ENCODE peak calls at places on chromosome 2, in four cellular contexts. D is GM12878, F is H1, T is K562. I is an unnamed sample.

GRCh38 chr2:177667626-177668025 is 275.1 kb downstream of the AGPS start:
- DNase-seq in D (no peak), F (no peak), T (no peak), I (no peak)

GRCh38 chr2:68287580-68288441 is 31.9 kb downstream of the CNRIP1 start:
- DNase-seq in D (no peak), F (no peak), T (peak), I (no peak)

GRCh38 chr2:38957972-38958371 is 68.3 kb downstream of the ARHGEF33 start:
- DNase-seq in D (no peak), F (no peak), T (no peak), I (no peak)

GRCh38 chr2:201507725-201508124 is 56.2 kb downstream of the STRADB start:
- DNase-seq in D (no peak), F (no peak), T (no peak), I (no peak)

GRCh38 chr2:48707466-48707865 is 48.1 kb downstream of the LHCGR start:
- DNase-seq in D (no peak), F (no peak), T (no peak), I (peak)

GRCh38 chr2:123518387-123518786 is 506.7 kb upstream of the CNTNAP5 start:
- DNase-seq in D (no peak), F (no peak), T (no peak), I (no peak)

GRCh38 chr2:10271509-10271908 is 31.2 kb upstream of the HPCAL1 start:
- DNase-seq in D (no peak), F (no peak), T (no peak), I (no peak)

GRCh38 chr2:191190439-191190838 is 39.6 kb upstream of the STAT4 start:
- DNase-seq in D (no peak), F (no peak), T (no peak), I (no peak)

GRCh38 chr2:18271370-18272147 is 288.9 kb downstream of the RDH14 start:
- DNase-seq in D (no peak), F (no peak), T (no peak), I (no peak)

GRCh38 chr2:222561817-222562424 is 94.0 kb downstream of the FARSB start:
- DNase-seq in D (peak), F (peak), T (peak), I (peak)

GRCh38 chr2:30396436-30397232 is 50.4 kb upstream of the LCLAT1 start:
- DNase-seq in D (no peak), F (no peak), T (no peak), I (no peak)

GRCh38 chr2:58202409-58202808 is 38.7 kb downstream of the FANCL start:
- DNase-seq in D (no peak), F (no peak), T (no peak), I (no peak)

GRCh38 chr2:24570225-24570624 is 79.2 kb downstream of the NCOA1 start:
- DNase-seq in D (no peak), F (no peak), T (no peak), I (no peak)

GRCh38 chr2:205461678-205462665 is 220.3 kb upstream of the NRP2 start:
- DNase-seq in D (no peak), F (no peak), T (no peak), I (no peak)

GRCh38 chr2:229313591-229313990 is 42.5 kb upstream of the PID1 start:
- DNase-seq in D (no peak), F (no peak), T (no peak), I (no peak)

GRCh38 chr2:161974417-161974816 is 99.6 kb downstream of the DPP4 start:
- DNase-seq in D (no peak), F (no peak), T (no peak), I (no peak)

GRCh38 chr2:160472839-160473251 is 20.8 kb downstream of the RBMS1 start:
- DNase-seq in D (no peak), F (no peak), T (no peak), I (no peak)

GRCh38 chr2:230443540-230443939 is 27.5 kb downstream of the SP100 start:
- DNase-seq in D (no peak), F (no peak), T (no peak), I (no peak)

GRCh38 chr2:20593072-20594034 is 57.5 kb downstream of the HS1BP3 start:
- DNase-seq in D (no peak), F (no peak), T (peak), I (peak)

GRCh38 chr2:188787661-188788044 is 186.5 kb upstream of the COL3A1 start:
- DNase-seq in D (no peak), F (no peak), T (no peak), I (no peak)

GRCh38 chr2:150688016-150688415 is 200.5 kb upstream of the RND3 start:
- DNase-seq in D (no peak), F (no peak), T (no peak), I (no peak)

GRCh38 chr2:9423922-9424272 is 443 bp downstream of the CPSF3 start:
- DNase-seq in D (no peak), F (no peak), T (no peak), I (peak)

DNA sequence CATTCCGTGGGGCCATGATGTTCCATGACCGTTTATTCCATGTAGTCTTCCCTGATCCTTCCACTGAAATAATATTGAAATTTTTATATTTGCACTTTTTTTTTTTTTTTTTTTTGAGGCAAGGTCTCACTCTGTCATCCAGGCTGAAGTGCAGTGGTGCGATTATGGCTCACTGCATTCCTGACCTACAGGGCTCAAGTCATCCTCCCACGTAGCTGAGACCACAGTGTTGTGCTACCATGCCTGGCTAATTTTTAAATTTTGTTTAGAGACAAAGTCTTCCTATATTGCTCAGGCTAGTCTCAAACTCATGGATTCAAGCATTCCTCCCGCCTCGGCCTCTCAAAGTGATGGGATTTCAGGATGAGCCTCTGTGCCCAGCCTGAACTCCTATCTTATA is 340.5 kb upstream of the ZEB2 start:
- DNase-seq in D (no peak), F (no peak), T (no peak), I (no peak)
- TF ChIP-seq HDAC6 in D (no peak), F (no peak), T (no peak), I (no peak)

GRCh38 chr2:196433116-196433515 is 206.4 kb upstream of the CCDC150 start:
- DNase-seq in D (no peak), F (no peak), T (no peak), I (no peak)

GRCh38 chr2:196427996-196428634 is 211.4 kb upstream of the CCDC150 start:
- DNase-seq in D (no peak), F (no peak), T (no peak), I (no peak)

GRCh38 chr2:196434217-196434616 is 205.3 kb upstream of the CCDC150 start:
- DNase-seq in D (no peak), F (no peak), T (no peak), I (no peak)

GRCh38 chr2:196431957-196432356 is 207.6 kb upstream of the CCDC150 start:
- DNase-seq in D (no peak), F (no peak), T (peak), I (peak)

DNA sequence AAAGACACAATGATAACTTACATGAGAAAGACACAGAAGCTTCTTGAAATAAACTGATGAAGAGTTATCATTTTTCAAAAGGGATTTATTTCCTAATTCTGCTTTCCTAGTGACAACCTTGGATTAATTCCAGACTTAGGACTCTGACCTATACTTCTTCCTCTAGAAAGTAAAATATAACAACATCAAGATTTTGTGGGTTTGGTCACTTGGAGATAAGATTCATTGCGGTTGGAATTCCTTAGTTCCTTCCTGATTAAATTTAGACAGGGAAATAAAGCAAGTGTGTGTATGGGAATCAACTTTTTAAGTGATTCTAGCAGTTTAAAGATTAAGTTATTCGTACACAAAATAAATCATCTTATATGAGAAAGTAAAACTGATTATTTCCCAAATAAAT is 208.4 kb upstream of the CCDC150 start:
- DNase-seq in D (no peak), F (no peak), T (no peak), I (no peak)
- TF ChIP-seq HDAC6 in D (no peak), F (no peak), T (no peak), I (no peak)

DNA sequence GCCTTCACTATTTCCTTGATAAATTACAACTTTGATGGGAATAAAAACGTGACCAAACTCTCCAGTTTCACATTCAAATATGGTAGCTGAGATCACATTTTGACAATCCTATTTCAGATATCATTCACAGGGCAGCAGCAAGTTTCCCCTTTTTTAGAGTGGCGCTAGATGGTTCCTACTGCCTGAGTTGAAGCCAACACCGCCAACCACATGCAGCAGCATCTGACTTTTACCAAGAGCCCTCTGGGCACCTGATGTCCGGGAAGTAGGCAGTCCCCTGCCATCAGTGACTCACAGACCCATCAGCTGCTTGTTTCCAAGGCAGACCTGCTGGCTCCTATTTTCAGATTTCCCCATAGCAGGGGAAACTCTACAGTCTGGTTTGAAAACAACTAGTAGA is 4.0 kb upstream of the MREG start:
- DNase-seq in D (peak), F (no peak), T (no peak), I (no peak)
- TF ChIP-seq HDAC6 in D (no peak), F (no peak), T (no peak), I (no peak)

DNA sequence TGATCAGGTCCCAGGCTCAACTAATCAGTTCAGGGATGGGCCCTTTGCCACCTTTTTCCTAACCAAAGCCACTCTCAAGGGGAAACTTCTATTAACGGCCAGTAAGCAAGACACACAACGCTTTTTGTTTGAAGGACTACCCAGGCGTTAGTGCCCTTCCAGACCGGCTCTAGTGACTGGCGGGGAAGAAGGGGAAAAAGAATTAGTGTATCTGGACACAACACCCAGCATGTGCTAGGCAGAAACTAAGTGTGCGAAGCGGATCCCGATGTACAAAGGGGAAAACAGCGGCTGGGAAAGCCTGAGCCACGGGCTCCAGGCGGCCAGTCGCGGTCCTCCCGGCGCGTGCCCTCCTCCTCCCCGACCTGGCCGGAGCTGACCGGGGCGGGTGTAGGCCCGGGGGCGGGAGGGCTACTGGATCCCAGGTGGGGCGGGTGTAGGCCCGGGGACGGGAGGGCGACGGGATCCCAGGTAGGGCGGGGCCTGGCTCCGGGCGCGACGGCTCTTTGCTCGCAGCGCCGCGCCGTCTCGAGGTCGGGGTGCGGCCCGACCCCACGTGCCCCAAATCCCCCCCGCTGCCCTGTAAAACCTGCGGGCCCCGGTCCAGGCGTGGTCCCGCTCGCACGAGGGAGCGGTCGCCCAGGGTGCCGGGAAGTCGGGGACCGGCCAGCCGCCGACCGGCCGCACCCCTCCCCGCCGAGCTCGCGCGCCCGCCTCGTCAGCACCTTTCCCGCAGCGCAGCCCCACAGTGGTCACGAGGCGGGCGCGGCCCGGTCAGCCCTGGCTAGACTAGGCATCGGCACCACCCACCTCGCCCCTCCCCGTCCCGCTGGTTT is 48.8 kb downstream of the C2orf42 start:
- DNase-seq in D (no peak), F (peak), T (peak), I (peak)
- TF ChIP-seq HDAC6 in D (peak), F (no peak), T (no peak), I (no peak)

DNA sequence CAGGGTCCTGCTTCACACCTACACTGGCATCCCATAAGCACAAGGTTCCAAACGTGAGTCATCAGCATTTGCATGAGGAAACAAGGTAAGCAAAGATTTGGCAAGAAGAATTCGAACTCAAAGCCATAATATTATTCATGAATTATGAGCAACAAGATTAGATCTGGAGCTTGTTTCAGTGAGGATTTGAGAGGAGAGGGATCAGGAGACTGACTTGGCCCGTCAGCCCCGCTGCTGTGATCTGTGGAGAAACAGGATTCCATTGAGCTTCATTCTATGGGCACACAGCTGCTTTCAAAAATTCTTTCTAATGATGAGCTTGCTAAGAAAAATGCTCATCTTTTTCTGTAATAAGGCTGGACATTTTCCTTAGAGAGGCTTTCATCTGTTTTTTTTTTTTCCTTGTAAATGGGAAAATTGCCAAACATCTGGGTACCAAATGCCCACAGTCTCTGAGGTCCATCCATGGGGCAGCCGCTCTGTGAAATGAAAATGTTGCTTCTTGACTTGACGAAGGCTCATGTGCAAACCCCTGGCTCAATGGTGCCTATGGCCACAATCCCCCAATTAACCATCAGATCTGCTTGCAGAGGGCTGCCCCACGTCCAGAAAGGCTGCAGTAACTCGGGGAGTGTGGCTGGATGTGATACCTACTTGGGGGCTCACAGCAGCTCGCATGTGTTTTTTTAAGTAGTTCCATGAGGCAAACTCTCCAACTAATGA is 179.3 kb downstream of the TMEM18 start:
- DNase-seq in D (no peak), F (peak), T (no peak), I (no peak)
- TF ChIP-seq HDAC6 in D (no peak), F (no peak), T (no peak), I (no peak)